ENCODE peak calls at places on chromosomes 12 and 14, in seven cellular contexts. R, A, L, S, G, Q and Z are unnamed samples.

GRCh38 chr12:26868505-26869494 is 35.8 kb upstream of the ITPR2 start:
- DNase-seq in S (no peak), L (no peak), Q (no peak), G (no peak), A (no peak), R (no peak), Z (no peak)

GRCh38 chr12:53791735-53792326 is 40.1 kb upstream of the CISTR start:
- DNase-seq in Q (no peak), L (peak; percentile 48), S (peak; percentile 47), A (peak; percentile 6), G (no peak), R (peak; percentile 38), Z (no peak)

GRCh38 chr14:49050836-49051235 is 535.3 kb downstream of the RPS29 start:
- DNase-seq in R (no peak), A (no peak), Q (no peak), S (no peak), L (no peak), G (no peak), Z (no peak)

GRCh38 chr12:99767809-99768208 is 120.3 kb downstream of the GARIN6 start:
- DNase-seq in L (no peak), R (peak; percentile 7), Q (no peak), A (no peak), S (peak; percentile 36), G (peak; percentile 5), Z (no peak)

GRCh38 chr14:42428996-42429395 is 822.3 kb downstream of the LRFN5 start:
- DNase-seq in Q (no peak), R (no peak), L (no peak), G (no peak), S (no peak), A (no peak), Z (no peak)

GRCh38 chr12:120101182-120101581 is 15.4 kb downstream of the RAB35 start:
- DNase-seq in G (no peak), A (no peak), L (no peak), Q (no peak), S (no peak), R (no peak), Z (peak; percentile 37)

GRCh38 chr12:53210843-53211242 is 3.8 kb upstream of the ITGB7 start:
- DNase-seq in L (no peak), S (no peak), R (no peak), G (no peak), Q (no peak), A (no peak), Z (no peak)

GRCh38 chr12:94640134-94640928 is 10.0 kb downstream of the TMCC3 start:
- DNase-seq in G (peak; percentile 62), L (no peak), S (no peak), R (no peak), Q (no peak), A (no peak), Z (peak; percentile 17)

GRCh38 chr14:66038214-66038977 is 447.8 kb upstream of the CCDC196 start:
- DNase-seq in S (peak; percentile 45), Q (no peak), R (no peak), G (peak; percentile 8), L (peak; percentile 34), A (peak; percentile 16), Z (peak; percentile 11)

GRCh38 chr12:131050463-131051154 is 96.9 kb downstream of the ADGRD1 start:
- DNase-seq in L (no peak), G (no peak), R (no peak), A (no peak), Q (no peak), S (no peak), Z (no peak)

GRCh38 chr12:25769076-25769945 is 189.2 kb upstream of the RASSF8 start:
- DNase-seq in R (no peak), G (peak; percentile 67), S (no peak), Q (no peak), A (no peak), L (no peak), Z (no peak)

GRCh38 chr12:124233041-124233836 is 61.7 kb upstream of the RFLNA start:
- DNase-seq in L (no peak), Q (no peak), G (peak; percentile 70), A (no peak), R (no peak), S (no peak), Z (no peak)

GRCh38 chr14:64764641-64765520 is 60.7 kb downstream of the PLEKHG3 start:
- DNase-seq in A (peak; percentile 83), G (peak; percentile 62), R (peak; percentile 44), L (peak; percentile 75), S (peak; percentile 91), Q (peak; percentile 69), Z (peak; percentile 79)

GRCh38 chr12:124929649-124930419 is 15.4 kb upstream of the UBC start:
- DNase-seq in A (no peak), L (no peak), S (no peak), R (no peak), G (no peak), Q (no peak), Z (no peak)

GRCh38 chr12:89959188-89959587 is 250.6 kb upstream of the ATP2B1 start:
- DNase-seq in G (no peak), R (no peak), A (no peak), Q (no peak), L (no peak), S (no peak), Z (no peak)

GRCh38 chr12:8911606-8912268 is 2.6 kb upstream of the PHC1 start:
- DNase-seq in G (no peak), S (no peak), A (no peak), Q (no peak), R (no peak), L (no peak), Z (no peak)

GRCh38 chr12:124236651-124237050 is 58.2 kb upstream of the RFLNA start:
- DNase-seq in R (peak; percentile 10), A (no peak), S (no peak), Q (no peak), G (peak; percentile 38), L (no peak), Z (peak; percentile 37)

GRCh38 chr14:58777541-58777979 is 139.8 kb downstream of the DACT1 start:
- DNase-seq in A (peak; percentile 28), Q (no peak), L (no peak), S (no peak), R (no peak), G (no peak), Z (no peak)

GRCh38 chr12:114888458-114888857 is 204.5 kb upstream of the TBX3 start:
- DNase-seq in S (no peak), R (no peak), L (no peak), Q (no peak), G (no peak), A (no peak), Z (peak; percentile 38)

GRCh38 chr12:67519824-67520433 is 128.6 kb upstream of the DYRK2 start:
- DNase-seq in S (no peak), A (no peak), Q (no peak), L (no peak), R (no peak), G (no peak), Z (no peak)

GRCh38 chr14:22545842-22546721 is 42.9 kb downstream of the DAD1 start:
- DNase-seq in Q (no peak), L (no peak), S (peak; percentile 96), R (no peak), G (no peak), A (no peak), Z (no peak)

DNA sequence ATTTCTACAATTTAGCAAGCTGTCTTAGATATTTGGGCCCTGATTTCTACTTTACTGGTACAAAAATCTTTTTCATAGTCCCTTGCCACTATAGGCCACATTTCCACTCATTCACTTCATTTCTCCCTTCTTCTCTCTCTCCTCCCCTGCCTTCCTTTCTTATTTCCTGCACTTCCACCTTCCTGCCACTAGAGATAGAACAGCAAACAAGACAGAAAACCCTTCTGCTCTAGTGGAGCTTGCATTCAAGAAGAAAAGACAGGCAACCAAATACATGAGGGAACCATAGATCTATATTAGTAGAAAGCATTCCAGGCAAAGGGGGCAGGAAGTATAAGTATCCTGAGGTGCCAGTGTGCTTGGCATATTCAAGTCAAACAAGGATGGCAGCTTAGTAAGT is 623.5 kb downstream of the FLRT2 start:
- DNase-seq in G (no peak), S (peak; percentile 15), A (no peak), L (no peak), R (no peak), Q (no peak), Z (no peak)
- TF ChIP-seq CTCF in G (no peak), S (peak; percentile 40), A (peak; percentile 47), L (no peak), R (no peak), Q (no peak), Z (no peak)

GRCh38 chr14:33480589-33481184 is 470.2 kb downstream of the EGLN3 start:
- DNase-seq in Q (no peak), G (no peak), R (no peak), L (no peak), S (peak; percentile 86), A (no peak), Z (no peak)

GRCh38 chr14:33477752-33478151 is 473.1 kb downstream of the EGLN3 start:
- DNase-seq in S (peak; percentile 83), R (no peak), L (no peak), A (no peak), G (no peak), Q (no peak), Z (no peak)

GRCh38 chr14:33469898-33470297 is 481.0 kb downstream of the EGLN3 start:
- DNase-seq in A (no peak), S (no peak), L (no peak), Q (no peak), R (no peak), G (no peak), Z (peak; percentile 13)

GRCh38 chr14:33475623-33476022 is 475.3 kb downstream of the EGLN3 start:
- DNase-seq in Q (no peak), G (peak; percentile 23), R (no peak), L (peak; percentile 58), A (peak; percentile 63), S (peak; percentile 80), Z (peak; percentile 73)
- TF ChIP-seq CTCF in Q (peak; percentile 40), G (no peak), R (no peak), L (peak; percentile 44), A (peak; percentile 69), S (peak; percentile 47), Z (no peak)

DNA sequence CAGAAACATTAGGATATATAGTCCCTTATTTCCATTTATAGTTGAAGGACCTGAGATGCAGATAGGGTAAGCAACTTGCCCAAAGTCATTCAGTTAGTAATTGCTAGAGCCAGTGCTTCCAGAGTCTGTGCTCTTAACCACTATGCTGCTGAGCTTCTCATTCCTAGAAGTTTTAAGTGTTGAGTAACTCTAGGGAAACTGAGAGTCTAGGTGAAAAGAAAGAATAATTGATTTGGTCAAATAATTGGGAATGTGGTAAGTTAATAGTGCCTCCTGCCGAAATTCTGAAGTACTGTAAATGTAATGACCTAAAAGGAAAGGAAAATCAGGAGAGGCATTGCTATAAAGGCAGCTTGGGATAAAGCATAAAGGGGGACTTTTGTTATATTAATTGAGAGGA is 14.1 kb downstream of the PYROXD1 start:
- DNase-seq in L (no peak), S (no peak), Q (no peak), G (no peak), R (no peak), A (no peak), Z (no peak)
- TF ChIP-seq CTCF in L (no peak), S (peak; percentile 32), Q (no peak), G (no peak), R (peak; percentile 16), A (peak; percentile 47), Z (no peak)

DNA sequence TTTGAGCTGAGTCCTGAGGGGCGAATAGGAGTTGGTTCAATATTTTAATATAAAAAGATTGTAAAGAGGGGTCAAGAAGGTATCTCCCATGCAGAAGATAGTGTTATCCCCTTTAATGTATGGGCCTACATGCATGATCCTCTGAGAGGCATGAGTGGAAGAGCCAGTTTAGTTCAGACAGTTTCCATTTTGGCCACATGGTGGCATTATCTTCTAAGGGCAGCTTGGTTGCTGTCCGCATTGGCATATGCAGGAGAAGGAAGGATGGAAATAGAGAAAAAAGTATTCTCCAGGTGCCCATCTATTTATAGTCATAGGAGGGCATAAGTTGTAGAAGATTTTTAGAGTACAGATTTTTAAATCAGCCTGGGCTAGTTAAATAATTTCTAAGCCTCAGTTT is 5.4 kb downstream of the SAMD4A start:
- DNase-seq in Q (no peak), R (no peak), G (no peak), S (peak; percentile 67), A (no peak), L (peak; percentile 36), Z (no peak)
- TF ChIP-seq CTCF in Q (peak; percentile 55), R (peak; percentile 79), G (peak; percentile 29), S (peak; percentile 61), A (peak; percentile 71), L (no peak), Z (peak; percentile 20)